ENCODE peak calls at places on chromosomes 16 and 17, in nine cellular contexts. X, S, A, G, Y, F, N, H and O are unnamed samples.

GRCh38 chr17:41888332-41888965 is 23.2 kb upstream of the KLHL11 start:
- DNase-seq in F (no peak), H (no peak), Y (no peak), G (no peak), S (no peak), N (no peak), X (no peak), A (no peak), O (no peak)

GRCh38 chr17:16455997-16456769 is 35.8 kb downstream of the LRRC75A start:
- DNase-seq in A (no peak), G (peak), N (no peak), F (no peak), X (no peak), H (no peak), S (no peak), Y (no peak), O (no peak)

GRCh38 chr16:79077391-79077790 is 523.1 kb downstream of the MAF start:
- DNase-seq in S (no peak), N (no peak), G (no peak), X (no peak), A (no peak), F (no peak), Y (no peak), H (no peak), O (no peak)

GRCh38 chr17:17605747-17606083 is 14.2 kb upstream of the PEMT start:
- DNase-seq in Y (no peak), G (no peak), F (no peak), N (no peak), A (no peak), X (no peak), S (no peak), H (no peak), O (no peak)

GRCh38 chr17:6303664-6304063 is 131.3 kb downstream of the AIPL1 start:
- DNase-seq in H (peak), G (no peak), N (no peak), X (no peak), A (no peak), Y (peak), F (no peak), S (peak), O (peak)

GRCh38 chr16:75053791-75054555 is 55.1 kb downstream of the ZNRF1 start:
- DNase-seq in A (peak), G (peak), F (peak), S (no peak), H (no peak), Y (peak), N (no peak), X (peak), O (no peak)

GRCh38 chr16:23836404-23837291 is 865 bp downstream of the PRKCB start:
- DNase-seq in A (peak), F (peak), H (no peak), G (peak), S (peak), Y (peak), N (no peak), X (peak), O (no peak)

GRCh38 chr16:84292032-84292431 is 2.6 kb upstream of the WFDC1 start:
- DNase-seq in S (no peak), H (no peak), N (no peak), X (no peak), G (no peak), F (no peak), A (no peak), Y (no peak), O (no peak)

GRCh38 chr17:307741-308507 is 44.7 kb downstream of the RPH3AL start:
- DNase-seq in H (no peak), G (no peak), N (no peak), Y (no peak), F (peak), S (no peak), A (no peak), X (no peak), O (no peak)

GRCh38 chr17:60327870-60328362 is 64.0 kb downstream of the USP32 start:
- DNase-seq in F (no peak), X (no peak), S (no peak), A (no peak), G (no peak), N (no peak), H (no peak), Y (no peak), O (no peak)

GRCh38 chr17:30336369-30337171 is 2.7 kb upstream of the TMIGD1 start:
- DNase-seq in X (peak), S (peak), Y (peak), G (peak), A (peak), H (peak), N (no peak), F (no peak), O (peak)

GRCh38 chr16:73147958-73148357 is 100.0 kb upstream of the ZFHX3 start:
- DNase-seq in H (no peak), S (no peak), F (no peak), G (no peak), A (no peak), Y (no peak), N (no peak), X (no peak), O (no peak)

GRCh38 chr17:57842280-57842679 is 7.6 kb downstream of the MRPS23 start:
- DNase-seq in S (no peak), F (no peak), X (no peak), A (no peak), N (no peak), H (no peak), G (no peak), Y (no peak), O (no peak)

GRCh38 chr16:19393226-19394074 is 24.2 kb upstream of the TMC5 start:
- DNase-seq in X (peak), N (peak), S (no peak), G (peak), A (peak), H (peak), F (no peak), Y (no peak), O (no peak)

GRCh38 chr17:81371910-81372760 is 23.1 kb upstream of the BAHCC1 start:
- DNase-seq in G (peak), S (peak), F (peak), H (peak), X (no peak), A (peak), N (no peak), Y (no peak), O (no peak)

GRCh38 chr17:15262291-15263205 is 2.6 kb downstream of the PMP22 start:
- DNase-seq in H (peak), F (peak), Y (no peak), G (peak), S (peak), A (peak), X (peak), N (no peak), O (no peak)

GRCh38 chr16:72371307-72372081 is 199.5 kb upstream of the PMFBP1 start:
- DNase-seq in F (no peak), A (no peak), N (peak), H (peak), X (no peak), G (no peak), S (peak), Y (no peak), O (no peak)

GRCh38 chr17:11514565-11514964 is 83.7 kb upstream of the DNAH9 start:
- DNase-seq in X (no peak), A (no peak), F (no peak), Y (no peak), S (no peak), H (no peak), N (no peak), G (no peak), O (no peak)

GRCh38 chr17:49440581-49440980 is 25.9 kb upstream of the PHB1 start:
- DNase-seq in F (no peak), G (no peak), N (no peak), S (no peak), Y (no peak), X (no peak), A (no peak), H (no peak), O (no peak)

GRCh38 chr17:12898110-12898509 is 108.8 kb downstream of the ARHGAP44 start:
- DNase-seq in A (no peak), N (no peak), S (peak), F (no peak), G (no peak), H (no peak), X (no peak), Y (no peak), O (no peak)

GRCh38 chr17:7327056-7327455 is 2.1 kb downstream of the NEURL4 start:
- DNase-seq in A (no peak), F (no peak), N (no peak), Y (no peak), X (no peak), G (no peak), H (no peak), S (no peak), O (no peak)

DNA sequence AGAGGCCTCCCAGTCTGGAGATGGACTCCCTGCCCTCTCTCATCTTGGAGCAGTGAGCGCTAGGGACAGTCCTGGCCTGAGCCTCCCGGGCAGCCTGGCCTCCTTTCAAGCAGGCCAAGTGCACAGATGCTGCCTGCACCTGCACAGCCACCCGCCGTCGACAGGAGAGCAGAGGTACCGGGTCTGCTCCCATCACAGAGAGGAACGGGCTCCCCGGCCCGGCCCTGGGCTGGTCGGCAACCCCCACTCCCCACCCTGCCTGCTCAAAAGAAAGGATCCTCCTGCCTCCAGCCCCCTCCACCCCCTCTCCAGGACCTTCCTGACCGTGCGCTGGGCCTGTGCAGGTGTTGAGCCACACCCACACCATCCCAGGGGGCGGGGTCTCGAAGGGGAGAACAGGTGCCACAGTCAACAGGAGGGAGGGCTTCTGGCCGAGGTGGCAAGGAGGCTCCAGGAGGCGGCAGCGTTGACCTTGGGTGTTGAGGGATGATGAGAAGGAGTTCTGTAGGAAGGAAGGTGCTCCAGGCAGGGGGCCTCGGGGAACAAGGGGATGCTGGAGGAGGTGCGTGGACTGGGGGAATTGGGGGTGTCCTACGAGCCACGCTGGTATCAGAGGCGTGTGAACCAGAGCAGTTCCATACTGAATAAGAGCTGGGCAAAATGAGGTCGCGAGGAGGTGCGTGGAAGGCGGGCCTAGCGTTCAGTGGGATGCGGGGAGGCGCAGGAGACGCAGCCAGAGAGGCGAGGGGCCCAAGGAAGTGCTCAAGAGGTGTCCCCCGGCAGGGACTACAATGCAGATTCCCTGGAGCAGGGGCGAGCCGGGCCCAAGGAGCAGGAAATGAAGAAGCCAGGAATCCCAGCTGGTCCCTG is 967 bp upstream of the CDH15 start:
- DNase-seq in A (peak), X (peak), Y (no peak), H (peak), F (peak), S (peak), N (no peak), G (peak), O (peak)
- H3K4me3 ChIP-seq in A (no peak), X (peak), Y (no peak), H (peak), F (peak), S (peak), N (no peak), G (no peak), O (peak)

DNA sequence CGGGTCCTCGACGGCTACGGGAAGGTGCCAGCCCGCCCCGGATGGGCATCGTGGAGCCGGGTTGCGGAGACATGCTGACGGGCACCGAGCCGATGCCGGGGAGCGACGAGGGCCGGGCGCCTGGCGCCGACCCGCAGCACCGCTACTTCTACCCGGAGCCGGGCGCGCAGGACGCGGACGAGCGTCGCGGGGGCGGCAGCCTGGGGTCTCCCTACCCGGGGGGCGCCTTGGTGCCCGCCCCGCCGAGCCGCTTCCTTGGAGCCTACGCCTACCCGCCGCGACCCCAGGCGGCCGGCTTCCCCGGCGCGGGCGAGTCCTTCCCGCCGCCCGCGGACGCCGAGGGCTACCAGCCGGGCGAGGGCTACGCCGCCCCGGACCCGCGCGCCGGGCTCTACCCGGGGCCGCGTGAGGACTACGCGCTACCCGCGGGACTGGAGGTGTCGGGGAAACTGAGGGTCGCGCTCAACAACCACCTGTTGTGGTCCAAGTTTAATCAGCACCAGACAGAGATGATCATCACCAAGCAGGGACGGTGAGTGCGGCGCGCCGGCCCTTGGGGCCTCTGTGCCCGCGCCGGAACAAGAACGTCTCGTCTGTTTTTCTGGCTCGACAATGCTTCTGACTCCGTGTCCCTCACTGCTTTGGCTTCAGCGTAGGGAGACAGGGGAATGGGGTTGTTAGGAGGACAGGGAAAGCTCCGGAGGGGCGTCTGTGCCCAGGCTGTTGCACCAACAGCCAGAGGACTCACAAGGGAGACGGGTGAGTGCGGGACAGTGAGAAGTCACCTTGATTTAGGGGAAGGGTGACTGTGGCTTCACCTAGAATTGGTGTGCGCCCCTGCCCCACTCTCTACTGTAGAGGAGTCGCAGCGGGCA is 615 bp downstream of the TBX21 start:
- DNase-seq in X (no peak), H (no peak), S (peak), G (no peak), F (no peak), A (no peak), Y (no peak), N (no peak), O (no peak)
- H3K4me3 ChIP-seq in X (peak), H (peak), S (peak), G (peak), F (peak), A (peak), Y (no peak), N (peak), O (peak)

GRCh38 chr16:26598061-26598460 is 468.7 kb upstream of the C16orf82 start:
- DNase-seq in F (no peak), G (no peak), S (no peak), X (no peak), N (no peak), H (no peak), A (no peak), Y (no peak), O (no peak)
- H3K4me3 ChIP-seq in F (no peak), G (no peak), S (no peak), X (no peak), N (no peak), H (no peak), A (no peak), Y (no peak), O (no peak)

DNA sequence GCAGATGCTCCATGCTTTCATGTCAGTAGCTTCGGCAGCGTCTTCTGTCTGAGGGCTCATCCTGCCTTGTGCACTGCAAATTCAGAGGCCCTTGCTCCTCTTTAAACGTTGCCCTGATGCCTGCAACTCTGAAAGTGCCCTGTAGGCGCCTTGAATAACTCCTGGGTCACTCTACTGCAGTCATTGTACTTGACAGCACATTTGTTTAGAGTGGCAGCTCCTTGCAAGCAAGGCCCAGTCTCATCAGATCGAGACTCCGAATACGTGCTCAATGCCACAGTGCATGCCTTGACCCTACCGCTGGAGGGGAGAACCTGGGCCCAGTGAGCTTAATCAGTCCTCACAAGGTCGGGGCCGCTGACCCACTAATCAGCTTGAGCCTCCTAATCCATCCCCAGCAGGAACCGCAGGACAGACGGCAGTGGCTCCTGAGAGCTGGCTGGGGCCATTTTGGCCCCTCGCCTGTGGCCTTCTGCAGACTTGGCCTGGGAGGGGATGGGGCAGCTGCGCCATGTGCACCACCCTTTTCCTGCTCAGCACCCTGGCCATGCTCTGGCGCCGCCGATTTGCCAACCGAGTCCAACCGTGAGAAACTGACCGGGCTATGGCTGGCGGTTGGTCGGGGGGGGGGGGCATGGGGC is at the start of gene PRCD:
- DNase-seq in H (no peak), A (no peak), F (peak), X (no peak), S (peak), G (no peak), N (no peak), Y (peak), O (no peak)
- H3K4me3 ChIP-seq in H (peak), A (peak), F (peak), X (peak), S (peak), G (no peak), N (peak), Y (no peak), O (peak)

GRCh38 chr17:8894673-8895578 is 27.5 kb upstream of the PIK3R6 start:
- DNase-seq in X (peak), S (peak), Y (peak), F (no peak), G (peak), N (no peak), H (peak), A (peak), O (peak)
- H3K4me3 ChIP-seq in X (no peak), S (peak), Y (no peak), F (no peak), G (no peak), N (no peak), H (no peak), A (no peak), O (peak)

GRCh38 chr17:27766438-27766837 is 33.9 kb downstream of the NOS2 start:
- DNase-seq in X (no peak), N (no peak), S (no peak), F (no peak), Y (no peak), H (no peak), G (no peak), A (no peak), O (no peak)
- H3K4me3 ChIP-seq in X (no peak), N (no peak), S (no peak), F (no peak), Y (no peak), H (no peak), G (no peak), A (no peak), O (no peak)

DNA sequence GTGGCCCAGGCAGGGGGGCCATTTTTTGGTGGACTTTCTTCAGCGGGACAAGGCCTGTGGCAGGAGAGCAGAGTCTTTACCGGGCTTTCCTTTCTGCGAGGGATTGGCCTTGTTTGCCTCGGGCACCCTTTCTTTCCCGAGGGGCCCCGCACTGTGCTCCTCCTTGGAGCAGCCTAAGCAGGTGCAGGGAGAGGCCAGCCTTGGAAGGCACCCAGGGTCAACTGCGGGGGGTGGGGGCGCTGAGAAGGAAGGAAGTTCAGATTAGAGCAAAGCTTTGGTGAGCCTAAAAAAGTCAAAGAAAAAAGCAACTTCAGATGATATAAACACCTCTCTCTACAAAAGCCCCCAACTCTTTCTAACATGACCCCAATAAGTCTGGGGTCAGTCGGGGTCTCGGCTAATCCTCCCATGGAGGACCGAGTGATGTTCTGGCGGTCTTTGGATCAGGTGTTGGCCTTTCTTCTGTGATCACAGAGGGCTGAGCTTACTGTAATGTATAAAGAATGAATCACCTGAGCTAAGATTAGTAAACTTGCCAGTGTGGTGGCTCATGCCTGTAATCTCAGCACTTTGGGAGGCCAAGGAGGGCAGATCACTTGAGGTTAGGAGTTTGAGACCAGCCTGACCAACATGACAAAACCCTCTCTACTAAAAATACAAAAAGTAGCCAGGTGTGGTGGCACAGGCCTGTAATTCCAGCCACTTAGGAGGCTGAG is 63.0 kb downstream of the PGS1 start:
- DNase-seq in N (no peak), A (no peak), G (no peak), H (no peak), X (no peak), Y (no peak), F (no peak), S (peak), O (no peak)
- H3K4me3 ChIP-seq in N (no peak), A (no peak), G (no peak), H (no peak), X (no peak), Y (no peak), F (no peak), S (no peak), O (no peak)

DNA sequence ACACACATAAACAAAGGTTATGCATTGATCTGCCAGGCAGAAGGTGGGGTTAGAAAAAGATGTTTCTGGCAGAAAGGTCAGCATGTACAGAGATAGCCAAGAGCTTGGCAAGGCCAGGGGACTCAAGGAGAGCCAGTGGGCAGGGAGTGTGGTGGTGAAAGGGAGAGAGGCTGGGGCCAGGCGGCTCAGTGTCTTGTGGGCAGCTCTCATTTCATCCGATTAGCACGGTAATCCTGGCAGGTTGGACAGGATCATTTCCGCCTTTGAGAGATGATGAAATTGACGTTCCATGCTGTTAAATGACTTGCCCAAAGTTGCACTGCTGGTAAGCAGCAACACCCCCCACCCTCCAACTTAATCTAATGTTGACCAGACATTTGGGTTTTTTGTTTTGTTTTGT is 3.6 kb downstream of the CHD9 start:
- DNase-seq in G (no peak), Y (no peak), F (no peak), H (no peak), N (no peak), S (no peak), X (no peak), A (no peak), O (no peak)
- H3K4me3 ChIP-seq in G (no peak), Y (no peak), F (no peak), H (no peak), N (no peak), S (no peak), X (no peak), A (no peak), O (no peak)

GRCh38 chr17:65324977-65325376 is 187.8 kb downstream of the RGS9 start:
- DNase-seq in G (no peak), S (no peak), Y (no peak), H (no peak), N (no peak), A (no peak), F (no peak), X (no peak), O (no peak)
- H3K4me3 ChIP-seq in G (no peak), S (no peak), Y (no peak), H (no peak), N (no peak), A (no peak), F (no peak), X (no peak), O (no peak)

GRCh38 chr16:89958068-89958467 is 9.5 kb downstream of the DEF8 start:
- DNase-seq in G (no peak), A (no peak), H (peak), X (no peak), F (peak), S (peak), N (no peak), Y (peak), O (no peak)
- H3K4me3 ChIP-seq in G (no peak), A (no peak), H (no peak), X (no peak), F (peak), S (no peak), N (no peak), Y (no peak), O (no peak)